ENCODE peak calls at places on chromosomes 6 and 20, in seven cellular contexts. One of them, this sample, is unnamed.

GRCh38 chr20:17557675-17558006 is 12.2 kb upstream of the DSTN start:
- DNase-seq in Peyer's patch: no peak
- DNase-seq in HepG2: peak
- DNase-seq in IMR-90: peak
- DNase-seq in upper lobe of left lung: peak
- DNase-seq in ovary: no peak
- DNase-seq in uterus: peak
- DNase-seq in this sample: peak

GRCh38 chr20:2093200-2093781 is 8.3 kb upstream of the STK35 start:
- DNase-seq in Peyer's patch: peak
- DNase-seq in HepG2: peak
- DNase-seq in IMR-90: no peak
- DNase-seq in upper lobe of left lung: no peak
- DNase-seq in ovary: no peak
- DNase-seq in uterus: no peak
- DNase-seq in this sample: peak

GRCh38 chr6:21748343-21749063 is 155.0 kb downstream of the SOX4 start:
- DNase-seq in Peyer's patch: no peak
- DNase-seq in HepG2: no peak
- DNase-seq in IMR-90: peak
- DNase-seq in upper lobe of left lung: no peak
- DNase-seq in ovary: no peak
- DNase-seq in uterus: no peak
- DNase-seq in this sample: no peak

GRCh38 chr6:26613717-26614683 is 17.2 kb downstream of the ABT1 start:
- DNase-seq in Peyer's patch: no peak
- DNase-seq in HepG2: no peak
- DNase-seq in IMR-90: no peak
- DNase-seq in upper lobe of left lung: no peak
- DNase-seq in ovary: no peak
- DNase-seq in uterus: no peak
- DNase-seq in this sample: no peak

GRCh38 chr6:29251741-29252140 is 49.8 kb upstream of the OR14J1 start:
- DNase-seq in Peyer's patch: no peak
- DNase-seq in HepG2: no peak
- DNase-seq in IMR-90: no peak
- DNase-seq in upper lobe of left lung: no peak
- DNase-seq in ovary: no peak
- DNase-seq in uterus: no peak
- DNase-seq in this sample: no peak

GRCh38 chr20:4869290-4870193 is 131.8 kb downstream of the SLC23A2 start:
- DNase-seq in Peyer's patch: no peak
- DNase-seq in HepG2: no peak
- DNase-seq in IMR-90: peak
- DNase-seq in upper lobe of left lung: no peak
- DNase-seq in ovary: no peak
- DNase-seq in uterus: no peak
- DNase-seq in this sample: no peak

GRCh38 chr6:100479180-100480035 is 14.7 kb upstream of the SIM1 start:
- DNase-seq in Peyer's patch: no peak
- DNase-seq in HepG2: peak
- DNase-seq in IMR-90: peak
- DNase-seq in upper lobe of left lung: no peak
- DNase-seq in ovary: no peak
- DNase-seq in uterus: no peak
- DNase-seq in this sample: no peak

GRCh38 chr6:170044836-170045562 is 245.9 kb downstream of the DLL1 start:
- DNase-seq in Peyer's patch: peak
- DNase-seq in HepG2: no peak
- DNase-seq in IMR-90: no peak
- DNase-seq in upper lobe of left lung: no peak
- DNase-seq in ovary: no peak
- DNase-seq in uterus: no peak
- DNase-seq in this sample: no peak

GRCh38 chr6:169722362-169723199 is 1.7 kb downstream of the PHF10 start:
- DNase-seq in Peyer's patch: peak
- DNase-seq in HepG2: peak
- DNase-seq in IMR-90: peak
- DNase-seq in upper lobe of left lung: peak
- DNase-seq in ovary: peak
- DNase-seq in uterus: no peak
- DNase-seq in this sample: peak

GRCh38 chr6:56515081-56515905 is 127.4 kb downstream of the DST start:
- DNase-seq in Peyer's patch: no peak
- DNase-seq in HepG2: peak
- DNase-seq in IMR-90: no peak
- DNase-seq in upper lobe of left lung: no peak
- DNase-seq in ovary: no peak
- DNase-seq in uterus: no peak
- DNase-seq in this sample: no peak

DNA sequence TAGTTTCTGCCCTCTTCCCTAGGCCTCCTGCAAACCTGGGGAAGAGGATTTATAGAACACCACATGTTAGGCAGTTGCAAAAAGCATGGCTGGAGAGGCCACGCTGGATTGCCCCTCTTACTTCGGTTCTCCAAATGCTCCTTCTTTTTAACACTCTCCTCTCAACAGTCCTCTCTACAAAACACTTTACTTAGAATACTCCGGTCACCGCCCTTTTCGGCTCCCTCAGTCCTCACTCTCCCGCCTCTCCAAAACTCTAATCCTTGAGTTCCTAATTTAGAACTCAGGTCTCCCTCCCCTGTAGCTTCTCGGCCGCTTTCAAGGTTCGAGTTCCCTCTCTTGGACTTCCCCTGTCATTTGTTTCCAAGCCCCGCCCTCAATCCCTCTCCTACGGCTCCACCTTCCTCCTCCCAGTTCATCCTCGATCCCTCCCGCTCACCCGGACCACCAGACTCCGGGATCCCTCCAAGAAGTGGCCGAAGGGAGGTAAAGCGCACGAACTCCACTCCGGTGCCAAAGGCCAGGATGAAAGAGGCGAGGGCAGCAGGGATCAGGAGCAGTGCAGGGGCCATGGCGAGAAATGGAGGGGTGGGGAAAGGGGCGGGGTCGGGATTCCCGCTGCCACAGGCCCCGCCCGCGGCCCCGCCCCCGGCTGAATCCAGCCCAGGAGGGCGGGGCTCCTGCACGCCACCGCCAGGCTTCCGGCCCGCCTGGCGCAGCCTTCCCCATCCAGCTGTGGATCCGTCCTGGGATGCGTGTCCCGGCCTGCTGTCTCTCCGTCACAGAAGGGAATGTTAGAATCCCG is at the start of gene NRM:
- DNase-seq in Peyer's patch: peak
- DNase-seq in HepG2: peak
- DNase-seq in IMR-90: peak
- DNase-seq in upper lobe of left lung: peak
- DNase-seq in ovary: peak
- DNase-seq in uterus: peak
- DNase-seq in this sample: peak
- TF ChIP-seq POLR2A in Peyer's patch: no peak
- TF ChIP-seq POLR2A in HepG2: peak
- TF ChIP-seq POLR2A in IMR-90: peak
- TF ChIP-seq POLR2A in upper lobe of left lung: no peak
- TF ChIP-seq POLR2A in ovary: no peak
- TF ChIP-seq POLR2A in uterus: peak
- TF ChIP-seq POLR2A in this sample: peak

GRCh38 chr20:48827880-48828733 is at the start of gene PREX1:
- DNase-seq in Peyer's patch: peak
- DNase-seq in HepG2: no peak
- DNase-seq in IMR-90: peak
- DNase-seq in upper lobe of left lung: peak
- DNase-seq in ovary: peak
- DNase-seq in uterus: peak
- DNase-seq in this sample: peak
- TF ChIP-seq POLR2A in Peyer's patch: no peak
- TF ChIP-seq POLR2A in HepG2: no peak
- TF ChIP-seq POLR2A in IMR-90: no peak
- TF ChIP-seq POLR2A in upper lobe of left lung: no peak
- TF ChIP-seq POLR2A in ovary: no peak
- TF ChIP-seq POLR2A in uterus: peak
- TF ChIP-seq POLR2A in this sample: no peak

GRCh38 chr20:43433250-43433854 is 24.3 kb upstream of the SRSF6 start:
- DNase-seq in Peyer's patch: no peak
- DNase-seq in HepG2: no peak
- DNase-seq in IMR-90: no peak
- DNase-seq in upper lobe of left lung: no peak
- DNase-seq in ovary: no peak
- DNase-seq in uterus: no peak
- DNase-seq in this sample: no peak
- TF ChIP-seq POLR2A in Peyer's patch: no peak
- TF ChIP-seq POLR2A in HepG2: no peak
- TF ChIP-seq POLR2A in IMR-90: no peak
- TF ChIP-seq POLR2A in upper lobe of left lung: no peak
- TF ChIP-seq POLR2A in ovary: no peak
- TF ChIP-seq POLR2A in uterus: no peak
- TF ChIP-seq POLR2A in this sample: no peak

GRCh38 chr6:75568100-75568499 is 33.6 kb upstream of the SENP6 start:
- DNase-seq in Peyer's patch: no peak
- DNase-seq in HepG2: no peak
- DNase-seq in IMR-90: no peak
- DNase-seq in upper lobe of left lung: no peak
- DNase-seq in ovary: no peak
- DNase-seq in uterus: no peak
- DNase-seq in this sample: no peak

GRCh38 chr6:75568965-75569364 is 32.7 kb upstream of the SENP6 start:
- DNase-seq in Peyer's patch: no peak
- DNase-seq in HepG2: no peak
- DNase-seq in IMR-90: no peak
- DNase-seq in upper lobe of left lung: no peak
- DNase-seq in ovary: no peak
- DNase-seq in uterus: no peak
- DNase-seq in this sample: no peak

GRCh38 chr6:75563032-75563431 is 38.6 kb upstream of the SENP6 start:
- DNase-seq in Peyer's patch: no peak
- DNase-seq in HepG2: peak
- DNase-seq in IMR-90: peak
- DNase-seq in upper lobe of left lung: peak
- DNase-seq in ovary: no peak
- DNase-seq in uterus: no peak
- DNase-seq in this sample: no peak

GRCh38 chr6:75572072-75572471 is 29.6 kb upstream of the SENP6 start:
- DNase-seq in Peyer's patch: no peak
- DNase-seq in HepG2: no peak
- DNase-seq in IMR-90: no peak
- DNase-seq in upper lobe of left lung: no peak
- DNase-seq in ovary: no peak
- DNase-seq in uterus: no peak
- DNase-seq in this sample: no peak

GRCh38 chr6:75566137-75566767 is 35.4 kb upstream of the SENP6 start:
- DNase-seq in Peyer's patch: no peak
- DNase-seq in HepG2: no peak
- DNase-seq in IMR-90: no peak
- DNase-seq in upper lobe of left lung: no peak
- DNase-seq in ovary: no peak
- DNase-seq in uterus: no peak
- DNase-seq in this sample: no peak
- TF ChIP-seq POLR2A in Peyer's patch: no peak
- TF ChIP-seq POLR2A in HepG2: no peak
- TF ChIP-seq POLR2A in IMR-90: no peak
- TF ChIP-seq POLR2A in upper lobe of left lung: no peak
- TF ChIP-seq POLR2A in ovary: no peak
- TF ChIP-seq POLR2A in uterus: no peak
- TF ChIP-seq POLR2A in this sample: no peak

GRCh38 chr6:158559895-158560786 is at the start of gene TMEM181:
- DNase-seq in Peyer's patch: peak
- DNase-seq in HepG2: peak
- DNase-seq in IMR-90: peak
- DNase-seq in upper lobe of left lung: peak
- DNase-seq in ovary: peak
- DNase-seq in uterus: peak
- DNase-seq in this sample: peak
- TF ChIP-seq POLR2A in Peyer's patch: peak
- TF ChIP-seq POLR2A in HepG2: no peak
- TF ChIP-seq POLR2A in IMR-90: peak
- TF ChIP-seq POLR2A in upper lobe of left lung: peak
- TF ChIP-seq POLR2A in ovary: peak
- TF ChIP-seq POLR2A in uterus: peak
- TF ChIP-seq POLR2A in this sample: peak

GRCh38 chr6:30907758-30908591 is at the start of gene GTF2H4:
- DNase-seq in Peyer's patch: peak
- DNase-seq in HepG2: peak
- DNase-seq in IMR-90: peak
- DNase-seq in upper lobe of left lung: peak
- DNase-seq in ovary: peak
- DNase-seq in uterus: peak
- DNase-seq in this sample: peak
- TF ChIP-seq POLR2A in Peyer's patch: no peak
- TF ChIP-seq POLR2A in HepG2: peak
- TF ChIP-seq POLR2A in IMR-90: no peak
- TF ChIP-seq POLR2A in upper lobe of left lung: no peak
- TF ChIP-seq POLR2A in ovary: peak
- TF ChIP-seq POLR2A in uterus: no peak
- TF ChIP-seq POLR2A in this sample: peak

GRCh38 chr20:35087355-35087754 is 5.3 kb downstream of the TRPC4AP start:
- DNase-seq in Peyer's patch: no peak
- DNase-seq in HepG2: no peak
- DNase-seq in IMR-90: no peak
- DNase-seq in upper lobe of left lung: no peak
- DNase-seq in ovary: no peak
- DNase-seq in uterus: no peak
- DNase-seq in this sample: no peak

GRCh38 chr20:35088231-35088794 is 4.3 kb downstream of the TRPC4AP start:
- DNase-seq in Peyer's patch: no peak
- DNase-seq in HepG2: no peak
- DNase-seq in IMR-90: peak
- DNase-seq in upper lobe of left lung: no peak
- DNase-seq in ovary: no peak
- DNase-seq in uterus: no peak
- DNase-seq in this sample: no peak

GRCh38 chr20:35079472-35080347 is 12.9 kb downstream of the TRPC4AP start:
- DNase-seq in Peyer's patch: no peak
- DNase-seq in HepG2: no peak
- DNase-seq in IMR-90: no peak
- DNase-seq in upper lobe of left lung: no peak
- DNase-seq in ovary: no peak
- DNase-seq in uterus: no peak
- DNase-seq in this sample: no peak

GRCh38 chr20:35085477-35086225 is 7.0 kb downstream of the TRPC4AP start:
- DNase-seq in Peyer's patch: no peak
- DNase-seq in HepG2: no peak
- DNase-seq in IMR-90: no peak
- DNase-seq in upper lobe of left lung: no peak
- DNase-seq in ovary: no peak
- DNase-seq in uterus: no peak
- DNase-seq in this sample: no peak

DNA sequence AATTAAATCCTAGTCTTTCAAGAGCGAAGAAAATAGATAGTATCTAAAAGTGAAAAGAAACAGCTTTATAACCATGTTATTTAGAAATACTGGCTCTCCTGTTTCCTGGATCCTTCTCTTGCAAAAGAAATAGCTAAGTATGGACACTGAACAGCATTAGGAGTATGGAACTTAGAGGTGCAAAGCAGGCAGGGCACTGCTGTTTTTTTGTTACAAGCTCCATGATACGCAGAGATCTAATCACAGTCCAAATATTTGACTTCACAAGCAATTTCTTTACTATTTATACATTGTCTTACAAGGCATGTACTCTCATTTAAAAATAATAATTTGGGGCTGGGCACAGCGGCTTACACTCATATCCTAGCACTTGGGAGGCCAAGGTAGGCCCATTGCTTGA is 7.6 kb downstream of the TRPC4AP start:
- DNase-seq in Peyer's patch: no peak
- DNase-seq in HepG2: no peak
- DNase-seq in IMR-90: no peak
- DNase-seq in upper lobe of left lung: no peak
- DNase-seq in ovary: no peak
- DNase-seq in uterus: no peak
- DNase-seq in this sample: no peak
- TF ChIP-seq POLR2A in Peyer's patch: no peak
- TF ChIP-seq POLR2A in HepG2: no peak
- TF ChIP-seq POLR2A in IMR-90: no peak
- TF ChIP-seq POLR2A in upper lobe of left lung: no peak
- TF ChIP-seq POLR2A in ovary: no peak
- TF ChIP-seq POLR2A in uterus: no peak
- TF ChIP-seq POLR2A in this sample: no peak

This sample was measured in thyroid gland.